ENCODE peak calls at places on chromosomes 4 and X, in eight cellular contexts. P, W, Z, Y, H, X, N and F are unnamed samples.

GRCh38 chr4:118265312-118266144 is 87.3 kb downstream of the PRSS12 start:
- DNase-seq in W (no peak), Y (no peak), Z (no peak), H (no peak), X (no peak), P (peak; percentile 5), N (no peak), F (no peak)

GRCh38 chr4:30716671-30717207 is 3.4 kb upstream of the PCDH7 start:
- DNase-seq in W (peak; percentile 16), H (no peak), P (no peak), Y (no peak), X (no peak), N (no peak), Z (peak; percentile 70), F (peak; percentile 22)

GRCh38 chrX:21738145-21738949 is 19.6 kb downstream of the SMPX start:
- DNase-seq in P (no peak), Y (no peak), W (peak; percentile 79), N (no peak), X (no peak), H (peak; percentile 65), Z (no peak), F (no peak)

GRCh38 chr4:139619644-139620043 is 46.0 kb upstream of the MGST2 start:
- DNase-seq in P (no peak), W (peak; percentile 12), H (no peak), N (no peak), Y (no peak), Z (peak; percentile 58), X (no peak), F (no peak)

GRCh38 chr4:1494416-1495315 is 88.4 kb upstream of the NKX1-1 start:
- DNase-seq in N (no peak), W (no peak), Y (no peak), P (no peak), X (no peak), H (no peak), Z (no peak), F (no peak)

GRCh38 chrX:58025979-58026378 is 115.7 kb upstream of the ZXDA start:
- DNase-seq in X (peak; percentile 25), P (no peak), N (no peak), Y (no peak), Z (peak; percentile 20), H (no peak), W (peak; percentile 0), F (peak; percentile 11)

GRCh38 chr4:113758361-113758760 is 3.2 kb downstream of the CAMK2D start:
- DNase-seq in Y (no peak), X (peak; percentile 81), Z (peak; percentile 62), W (no peak), H (no peak), N (no peak), P (no peak), F (no peak)

GRCh38 chr4:54230479-54231418 is 1.7 kb downstream of the PDGFRA start:
- DNase-seq in Y (no peak), Z (no peak), N (no peak), P (no peak), X (no peak), W (peak; percentile 35), H (no peak), F (no peak)

GRCh38 chrX:120145295-120145925 is 13.0 kb upstream of the RHOXF2 start:
- DNase-seq in H (no peak), P (no peak), X (no peak), Z (no peak), W (no peak), Y (no peak), N (no peak), F (no peak)

GRCh38 chr4:37872310-37872988 is 18.4 kb upstream of the TBC1D1 start:
- DNase-seq in W (no peak), Y (no peak), H (no peak), X (no peak), N (no peak), P (no peak), Z (no peak), F (no peak)

GRCh38 chrX:51158261-51158660 is 174.4 kb upstream of the NUDT10 start:
- DNase-seq in N (no peak), X (no peak), P (no peak), W (no peak), Z (no peak), Y (no peak), H (no peak), F (no peak)

GRCh38 chrX:150085881-150086280 is 147.6 kb upstream of the EOLA2 start:
- DNase-seq in H (no peak), P (no peak), N (no peak), X (peak; percentile 50), Y (no peak), Z (peak; percentile 59), W (no peak), F (no peak)

GRCh38 chrX:23952984-23953907 is 45.4 kb downstream of the CXorf58 start:
- DNase-seq in X (no peak), H (no peak), Z (no peak), P (peak; percentile 45), W (no peak), Y (peak; percentile 35), N (peak; percentile 30), F (no peak)

GRCh38 chr4:83917572-83917971 is 381.7 kb downstream of the GPAT3 start:
- DNase-seq in N (no peak), W (no peak), Y (no peak), Z (peak; percentile 2), P (no peak), X (peak; percentile 2), H (no peak), F (no peak)

GRCh38 chr4:98891533-98892337 is 37.2 kb downstream of the EIF4E start:
- DNase-seq in Z (no peak), H (no peak), W (no peak), Y (no peak), N (no peak), X (no peak), P (no peak), F (no peak)

GRCh38 chr4:10963958-10964705 is 279.6 kb upstream of the CLNK start:
- DNase-seq in W (no peak), N (no peak), X (no peak), P (no peak), H (no peak), Z (no peak), Y (no peak), F (no peak)

GRCh38 chr4:6116696-6117285 is 83.6 kb downstream of the JAKMIP1 start:
- DNase-seq in W (peak; percentile 31), N (no peak), X (no peak), H (peak; percentile 6), P (no peak), Z (no peak), Y (no peak), F (no peak)

GRCh38 chrX:50448565-50448964 is 22.1 kb downstream of the DGKK start:
- DNase-seq in H (no peak), N (no peak), X (peak; percentile 1), W (no peak), P (no peak), Y (no peak), Z (peak; percentile 22), F (no peak)